ENCODE peak calls at places on chromosomes 13 and 19, in seven cellular contexts. J is H54; A is NCI-H69; U is ovary; P is iris pigment epithelial cell; E is omental fat pad; C is stimulated activated CD8-positive, alpha-beta memory T cell treated with anti-CD3 and anti-CD28 coated beads, Interleukin-4, amount 100 ng/mL, for 1 hour. F is an unnamed sample.

GRCh38 chr19:48171584-48172170 is 1.2 kb downstream of the ZSWIM9 start:
- DNase-seq in J (no peak), A (no peak), U (no peak), P (no peak), E (no peak), C (no peak), F (no peak)

GRCh38 chr13:40536443-40537113 is 129.9 kb downstream of the FOXO1 start:
- DNase-seq in J (no peak), A (peak; percentile 3), U (no peak), P (no peak), E (no peak), C (no peak), F (no peak)

GRCh38 chr13:100095498-100095897 is 6.6 kb downstream of the PCCA start:
- DNase-seq in J (no peak), A (no peak), U (no peak), P (no peak), E (no peak), C (no peak), F (no peak)

GRCh38 chr13:112140366-112140765 is 73.4 kb downstream of the SOX1 start:
- DNase-seq in J (no peak), A (no peak), U (no peak), P (no peak), E (no peak), C (no peak), F (no peak)

GRCh38 chr19:35409191-35409590 is 38.3 kb downstream of the GPR42 start:
- DNase-seq in J (no peak), A (no peak), U (no peak), P (no peak), E (no peak), C (no peak), F (no peak)

GRCh38 chr13:96816261-96816660 is 178.0 kb downstream of the OXGR1 start:
- DNase-seq in J (no peak), A (no peak), U (no peak), P (peak; percentile 20), E (no peak), C (no peak), F (no peak)

GRCh38 chr19:40642757-40643325 is 41.7 kb downstream of the LTBP4 start:
- DNase-seq in J (no peak), A (no peak), U (no peak), P (no peak), E (no peak), C (no peak), F (no peak)

GRCh38 chr13:51033431-51034185 is 77.5 kb downstream of the C13orf42 start:
- DNase-seq in J (no peak), A (peak; percentile 67), U (no peak), P (no peak), E (no peak), C (no peak), F (no peak)